ENCODE peak calls at places on chromosome 2, in ten cellular contexts. L is fibroblast of the conjunctiva; S is activated T-helper 1 cell treated with anti-CD3 and anti-CD28 coated beads, Interleukin-2, amount 50 U/mL, for 16 hours; H is mesothelial cell of epicardium; M is NB4; J is Right ventricle myocardium inferior; I is activated CD4-positive, alpha-beta T cell treated with anti-CD3 and anti-CD28 coated beads for 24 hours; E is HCT116; V is stimulated activated CD8-positive, alpha-beta memory T cell treated with anti-CD3 and anti-CD28 coated beads, Interleukin-2, amount 100 ng/mL, for 48 hours; Z is activated CD4-positive, CD25-positive, alpha-beta regulatory T cell. O is an unnamed sample.

GRCh38 chr2:172253190-172254052 is 150.7 kb upstream of the DLX2 start:
- DNase-seq in E (peak), H (no peak), M (peak), V (peak), L (peak), Z (peak), S (peak), I (peak), J (no peak), O (peak)

GRCh38 chr2:20619624-20620024 is 31.3 kb downstream of the HS1BP3 start:
- DNase-seq in L (no peak), I (no peak), J (peak), E (no peak), V (no peak), M (no peak), Z (no peak), S (no peak), H (no peak), O (no peak)

GRCh38 chr2:72118951-72119350 is 28.7 kb downstream of the CYP26B1 start:
- DNase-seq in S (no peak), L (no peak), V (no peak), H (no peak), E (no peak), Z (no peak), I (no peak), J (no peak), M (no peak), O (no peak)

GRCh38 chr2:104851236-104852160 is 2.4 kb upstream of the POU3F3 start:
- DNase-seq in L (no peak), S (no peak), I (no peak), M (no peak), Z (no peak), V (no peak), H (no peak), E (no peak), J (no peak), O (no peak)

GRCh38 chr2:62208758-62209114 is 12.8 kb downstream of the B3GNT2 start:
- DNase-seq in L (no peak), M (no peak), I (no peak), Z (no peak), S (no peak), J (no peak), H (no peak), E (no peak), V (no peak), O (no peak)

GRCh38 chr2:168790226-168790902 is 12.1 kb upstream of the NOSTRIN start:
- DNase-seq in Z (no peak), M (no peak), S (no peak), I (no peak), L (no peak), V (no peak), E (no peak), H (no peak), J (no peak), O (no peak)

GRCh38 chr2:225893151-225893550 is 493.6 kb downstream of the NYAP2 start:
- DNase-seq in S (no peak), M (no peak), V (no peak), J (no peak), L (no peak), H (no peak), Z (no peak), I (no peak), E (no peak), O (no peak)

GRCh38 chr2:71783815-71784214 is 330.5 kb downstream of the DYSF start:
- DNase-seq in L (no peak), E (no peak), Z (no peak), J (no peak), S (no peak), M (no peak), I (no peak), H (no peak), V (no peak), O (no peak)

GRCh38 chr2:9745153-9745899 is 97.9 kb upstream of the TAF1B start:
- DNase-seq in I (no peak), Z (no peak), S (no peak), M (no peak), J (no peak), H (no peak), V (no peak), E (no peak), L (no peak), O (peak)

GRCh38 chr2:38262514-38262871 is 114.6 kb downstream of the ATL2 start:
- DNase-seq in V (no peak), S (no peak), E (no peak), M (no peak), I (no peak), H (no peak), J (no peak), Z (no peak), L (no peak), O (no peak)

GRCh38 chr2:64601027-64601767 is 52.5 kb downstream of the SERTAD2 start:
- DNase-seq in S (no peak), M (no peak), V (no peak), H (no peak), I (no peak), Z (no peak), J (no peak), L (no peak), E (no peak), O (no peak)

GRCh38 chr2:15363142-15363541 is 198.0 kb downstream of the NBAS start:
- DNase-seq in H (no peak), I (no peak), V (no peak), E (no peak), L (no peak), J (no peak), S (no peak), M (no peak), Z (no peak), O (peak)

O was measured in PC-9.